ENCODE peak calls at places on chromosomes 11 and 22, in six cellular contexts. K, J, H, W, D and Y are unnamed samples.

GRCh38 chr11:101949846-101950245 is 33.5 kb upstream of the ANGPTL5 start:
- DNase-seq in K (no peak), J (no peak), H (no peak), W (no peak), D (no peak), Y (no peak)

GRCh38 chr11:112734207-112734606 is 227.0 kb upstream of the NCAM1 start:
- DNase-seq in K (peak; percentile 47), J (peak; percentile 53), H (peak; percentile 31), W (no peak), D (peak; percentile 8), Y (peak; percentile 40)

GRCh38 chr11:2750601-2751522 is 51.1 kb upstream of the KCNQ1OT1 start:
- DNase-seq in K (no peak), J (no peak), H (no peak), W (no peak), D (no peak), Y (no peak)

GRCh38 chr22:20131856-20132685 is 467 bp downstream of the ZDHHC8 start:
- DNase-seq in K (no peak), J (no peak), H (no peak), W (peak; percentile 28), D (no peak), Y (no peak)

GRCh38 chr22:19357270-19358105 is 66.0 kb upstream of the CLTCL1 start:
- DNase-seq in K (no peak), J (no peak), H (no peak), W (no peak), D (peak; percentile 84), Y (no peak)

GRCh38 chr11:114172055-114172861 is 112.7 kb downstream of the ZBTB16 start:
- DNase-seq in K (no peak), J (no peak), H (no peak), W (peak; percentile 49), D (no peak), Y (no peak)

GRCh38 chr11:130099356-130099755 is 29.7 kb downstream of the APLP2 start:
- DNase-seq in K (no peak), J (no peak), H (no peak), W (no peak), D (no peak), Y (no peak)

GRCh38 chr11:13745165-13745564 is 76.7 kb downstream of the FAR1 start:
- DNase-seq in K (no peak), J (no peak), H (no peak), W (no peak), D (peak; percentile 2), Y (no peak)

GRCh38 chr22:19942071-19942885 is 660 bp upstream of the TXNRD2 start:
- DNase-seq in K (no peak), J (peak; percentile 80), H (peak; percentile 47), W (peak; percentile 33), D (peak; percentile 69), Y (peak; percentile 55)

GRCh38 chr11:45771194-45771941 is 33.6 kb upstream of the SLC35C1 start:
- DNase-seq in K (peak; percentile 80), J (peak; percentile 56), H (peak; percentile 65), W (peak; percentile 67), D (peak; percentile 38), Y (peak; percentile 80)

GRCh38 chr11:117837070-117837776 is 12.7 kb upstream of the FXYD2 start:
- DNase-seq in K (no peak), J (no peak), H (peak; percentile 15), W (no peak), D (no peak), Y (peak; percentile 26)

GRCh38 chr11:102436546-102436945 is 16.0 kb downstream of the TMEM123 start:
- DNase-seq in K (no peak), J (peak; percentile 37), H (no peak), W (no peak), D (peak; percentile 70), Y (no peak)

GRCh38 chr11:14317659-14318325 is 41.2 kb downstream of the RRAS2 start:
- DNase-seq in K (no peak), J (no peak), H (no peak), W (no peak), D (no peak), Y (no peak)

GRCh38 chr11:2538951-2539735 is 94.3 kb downstream of the KCNQ1 start:
- DNase-seq in K (no peak), J (no peak), H (no peak), W (no peak), D (no peak), Y (no peak)

GRCh38 chr11:1830500-1831223 is 4.1 kb upstream of the SYT8 start:
- DNase-seq in K (no peak), J (peak; percentile 33), H (no peak), W (no peak), D (no peak), Y (no peak)

GRCh38 chr11:64809781-64810241 is 540 bp downstream of the MEN1 start:
- DNase-seq in K (no peak), J (peak; percentile 19), H (no peak), W (no peak), D (no peak), Y (no peak)

GRCh38 chr11:65437436-65438227 is 15.0 kb downstream of the NEAT1 start:
- DNase-seq in K (no peak), J (peak; percentile 32), H (peak; percentile 10), W (peak; percentile 16), D (peak; percentile 41), Y (no peak)

GRCh38 chr11:44065161-44065571 is 904 bp upstream of the ACCS start:
- DNase-seq in K (no peak), J (no peak), H (no peak), W (peak; percentile 9), D (no peak), Y (no peak)

GRCh38 chr11:117415358-117415896 is 87.8 kb downstream of the CEP164 start:
- DNase-seq in K (no peak), J (no peak), H (no peak), W (no peak), D (no peak), Y (no peak)

GRCh38 chr22:29773233-29773632 is 6.1 kb downstream of the UQCR10 start:
- DNase-seq in K (no peak), J (peak; percentile 9), H (no peak), W (no peak), D (peak; percentile 61), Y (no peak)

GRCh38 chr22:19109198-19110063 is 12.8 kb downstream of the DGCR2 start:
- DNase-seq in K (no peak), J (peak; percentile 87), H (no peak), W (peak; percentile 94), D (peak; percentile 64), Y (peak; percentile 61)

GRCh38 chr11:126839496-126839895 is 161.1 kb downstream of the KIRREL3 start:
- DNase-seq in K (no peak), J (peak; percentile 29), H (no peak), W (no peak), D (no peak), Y (no peak)

GRCh38 chr11:95337175-95337957 is 106.4 kb upstream of the SESN3 start:
- DNase-seq in K (peak; percentile 49), J (peak; percentile 82), H (peak; percentile 74), W (peak; percentile 89), D (peak; percentile 33), Y (peak; percentile 18)

GRCh38 chr11:91804057-91804456 is 420.6 kb upstream of the FAT3 start:
- DNase-seq in K (no peak), J (peak; percentile 6), H (no peak), W (no peak), D (no peak), Y (no peak)

GRCh38 chr11:117551761-117552343 is 224.2 kb downstream of the CEP164 start:
- DNase-seq in K (no peak), J (no peak), H (no peak), W (no peak), D (no peak), Y (no peak)

GRCh38 chr11:27757953-27758352 is 57.7 kb upstream of the BDNF start:
- DNase-seq in K (no peak), J (peak; percentile 90), H (no peak), W (no peak), D (peak; percentile 75), Y (no peak)

GRCh38 chr11:16293204-16293681 is 63.1 kb downstream of the SOX6 start:
- DNase-seq in K (no peak), J (peak; percentile 16), H (no peak), W (no peak), D (peak; percentile 76), Y (no peak)

GRCh38 chr11:41398175-41398574 is 61.3 kb downstream of the LRRC4C start:
- DNase-seq in K (no peak), J (no peak), H (no peak), W (no peak), D (no peak), Y (no peak)
- H3K4me1 ChIP-seq in K (peaks cover 30% of the 10 kb centered on the region), J (peaks cover 1% of the 10 kb centered on the region), H (no peaks in the 10 kb centered on the region), W (no peaks in the 10 kb centered on the region), D (no peaks in the 10 kb centered on the region), Y (no peaks in the 10 kb centered on the region)

GRCh38 chr11:18001191-18001590 is 11.7 kb downstream of the SERGEF start:
- DNase-seq in K (no peak), J (no peak), H (no peak), W (no peak), D (peak; percentile 57), Y (no peak)
- H3K36me3 ChIP-seq in K (peaks cover 13% of the 10 kb centered on the region), J (peaks cover 51% of the 10 kb centered on the region), H (peaks cover 93% of the 10 kb centered on the region), W (peaks cover 85% of the 10 kb centered on the region), D (peaks cover 8% of the 10 kb centered on the region), Y (peaks cover 61% of the 10 kb centered on the region)

GRCh38 chr11:6646631-6647281 is 8.9 kb downstream of the DCHS1 start:
- DNase-seq in K (no peak), J (peak; percentile 57), H (peak; percentile 71), W (peak; percentile 82), D (peak; percentile 60), Y (peak; percentile 33)

GRCh38 chr11:6648505-6648904 is 7.1 kb downstream of the DCHS1 start:
- DNase-seq in K (no peak), J (no peak), H (no peak), W (no peak), D (no peak), Y (no peak)

GRCh38 chr11:6647836-6648235 is 7.8 kb downstream of the DCHS1 start:
- DNase-seq in K (no peak), J (no peak), H (no peak), W (no peak), D (no peak), Y (no peak)

GRCh38 chr11:6647282-6647679 is 8.3 kb downstream of the DCHS1 start:
- DNase-seq in K (no peak), J (peak; percentile 62), H (peak; percentile 18), W (no peak), D (peak; percentile 56), Y (no peak)

GRCh38 chr11:6646040-6646439 is 9.6 kb downstream of the DCHS1 start:
- DNase-seq in K (no peak), J (peak; percentile 79), H (peak; percentile 82), W (no peak), D (peak; percentile 80), Y (no peak)
- H3K4me1 ChIP-seq in K (peaks cover 6% of the 10 kb centered on the region), J (peaks cover 17% of the 10 kb centered on the region), H (peaks cover 16% of the 10 kb centered on the region), W (peaks cover 49% of the 10 kb centered on the region), D (peaks cover 16% of the 10 kb centered on the region), Y (peaks cover 5% of the 10 kb centered on the region)

GRCh38 chr11:123531325-123531724 is 101.3 kb downstream of the GRAMD1B start:
- DNase-seq in K (no peak), J (no peak), H (no peak), W (no peak), D (no peak), Y (no peak)

GRCh38 chr11:123527947-123528346 is 97.9 kb downstream of the GRAMD1B start:
- DNase-seq in K (no peak), J (no peak), H (no peak), W (no peak), D (no peak), Y (no peak)

GRCh38 chr11:123527526-123527925 is 97.5 kb downstream of the GRAMD1B start:
- DNase-seq in K (no peak), J (no peak), H (no peak), W (no peak), D (no peak), Y (no peak)

GRCh38 chr11:123535401-123535800 is 105.3 kb downstream of the GRAMD1B start:
- DNase-seq in K (no peak), J (no peak), H (no peak), W (no peak), D (no peak), Y (no peak)

GRCh38 chr11:123532131-123532530 is 102.1 kb downstream of the GRAMD1B start:
- DNase-seq in K (no peak), J (no peak), H (no peak), W (no peak), D (no peak), Y (no peak)
- H3K36me3 ChIP-seq in K (no peaks in the 10 kb centered on the region), J (no peaks in the 10 kb centered on the region), H (no peaks in the 10 kb centered on the region), W (no peaks in the 10 kb centered on the region), D (no peaks in the 10 kb centered on the region), Y (no peaks in the 10 kb centered on the region)